ENCODE peak calls at places on chromosomes 6 and 20, in four cellular contexts. Q is breast epithelium, A is A549, N is body of pancreas. V is an unnamed sample.

GRCh38 chr6:158770948-158771347 is 48.2 kb downstream of the EZR start:
- DNase-seq in Q (no peak), A (no peak), N (no peak), V (no peak)

GRCh38 chr6:151958332-151958731 is 150.8 kb downstream of the ESR1 start:
- DNase-seq in Q (no peak), A (no peak), N (no peak), V (no peak)

GRCh38 chr6:15344186-15344506 is 98.3 kb downstream of the JARID2 start:
- DNase-seq in Q (no peak), A (no peak), N (no peak), V (no peak)

GRCh38 chr20:38894091-38894847 is 31.9 kb upstream of the FAM83D start:
- DNase-seq in Q (no peak), A (peak), N (peak), V (peak)

GRCh38 chr6:31381666-31382065 is 21.7 kb upstream of the MICA start:
- DNase-seq in Q (no peak), A (no peak), N (no peak), V (no peak)

GRCh38 chr20:53390780-53391179 is 202.9 kb downstream of the ZNF217 start:
- DNase-seq in Q (no peak), A (no peak), N (no peak), V (no peak)

GRCh38 chr6:2110504-2110903 is 134.9 kb downstream of the GMDS start:
- DNase-seq in Q (no peak), A (no peak), N (no peak), V (no peak)

GRCh38 chr20:50379049-50379990 is 130.9 kb upstream of the PTPN1 start:
- DNase-seq in Q (peak), A (no peak), N (peak), V (peak)

GRCh38 chr6:112938656-112939055 is 591.5 kb downstream of the RFPL4B start:
- DNase-seq in Q (no peak), A (no peak), N (no peak), V (no peak)

GRCh38 chr20:34300809-34301586 is 2.2 kb downstream of the AHCY start:
- DNase-seq in Q (no peak), A (no peak), N (no peak), V (no peak)

GRCh38 chr6:52514514-52514913 is 62.3 kb downstream of the TRAM2 start:
- DNase-seq in Q (no peak), A (no peak), N (no peak), V (peak)

GRCh38 chr6:88864347-88865057 is 98.9 kb downstream of the RNGTT start:
- DNase-seq in Q (no peak), A (no peak), N (no peak), V (no peak)

GRCh38 chr20:41054463-41055230 is 26.0 kb downstream of the TOP1 start:
- DNase-seq in Q (no peak), A (no peak), N (no peak), V (no peak)

GRCh38 chr20:32484221-32485125 is 100.7 kb downstream of the NOL4L start:
- DNase-seq in Q (no peak), A (peak), N (peak), V (no peak)

GRCh38 chr6:80714513-80714912 is 608.0 kb downstream of the BCKDHB start:
- DNase-seq in Q (no peak), A (no peak), N (no peak), V (no peak)

GRCh38 chr6:148723484-148723883 is 23.3 kb upstream of the UST start:
- DNase-seq in Q (no peak), A (no peak), N (no peak), V (peak)

GRCh38 chr20:43972051-43972450 is 57.4 kb downstream of the TOX2 start:
- DNase-seq in Q (no peak), A (no peak), N (no peak), V (no peak)

GRCh38 chr6:154993026-154993425 is 2.1 kb upstream of the TIAM2 start:
- DNase-seq in Q (no peak), A (no peak), N (no peak), V (no peak)

GRCh38 chr20:50541606-50542041 is 31.4 kb downstream of the PTPN1 start:
- DNase-seq in Q (no peak), A (no peak), N (no peak), V (no peak)

GRCh38 chr6:28764014-28764723 is 159.6 kb downstream of the TRIM27 start:
- DNase-seq in Q (no peak), A (no peak), N (no peak), V (no peak)

GRCh38 chr6:15499591-15499990 is 163.2 kb downstream of the DTNBP1 start:
- DNase-seq in Q (no peak), A (no peak), N (peak), V (no peak)

GRCh38 chr20:56391037-56391436 is 978 bp downstream of the AURKA start:
- DNase-seq in Q (no peak), A (no peak), N (no peak), V (no peak)

GRCh38 chr6:33755070-33755869 is 8.6 kb upstream of the IP6K3 start:
- DNase-seq in Q (no peak), A (no peak), N (no peak), V (no peak)

GRCh38 chr6:79601020-79601609 is 30.0 kb upstream of the SH3BGRL2 start:
- DNase-seq in Q (no peak), A (peak), N (no peak), V (peak)

GRCh38 chr20:43722153-43722505 is 4.7 kb downstream of the GTSF1L start:
- DNase-seq in Q (no peak), A (no peak), N (no peak), V (no peak)

GRCh38 chr6:53824714-53825113 is 29.9 kb downstream of the LRRC1 start:
- DNase-seq in Q (no peak), A (no peak), N (no peak), V (no peak)

GRCh38 chr6:11315743-11316437 is 83.4 kb upstream of the NEDD9 start:
- DNase-seq in Q (peak), A (peak), N (no peak), V (peak)

GRCh38 chr6:105733556-105734162 is 330.8 kb upstream of the PREP start:
- DNase-seq in Q (no peak), A (no peak), N (no peak), V (no peak)

GRCh38 chr6:81708306-81708705 is 44.2 kb downstream of the TENT5A start:
- DNase-seq in Q (no peak), A (no peak), N (no peak), V (no peak)

GRCh38 chr6:165636415-165637048 is 26.5 kb downstream of the PDE10A start:
- DNase-seq in Q (no peak), A (no peak), N (no peak), V (no peak)

DNA sequence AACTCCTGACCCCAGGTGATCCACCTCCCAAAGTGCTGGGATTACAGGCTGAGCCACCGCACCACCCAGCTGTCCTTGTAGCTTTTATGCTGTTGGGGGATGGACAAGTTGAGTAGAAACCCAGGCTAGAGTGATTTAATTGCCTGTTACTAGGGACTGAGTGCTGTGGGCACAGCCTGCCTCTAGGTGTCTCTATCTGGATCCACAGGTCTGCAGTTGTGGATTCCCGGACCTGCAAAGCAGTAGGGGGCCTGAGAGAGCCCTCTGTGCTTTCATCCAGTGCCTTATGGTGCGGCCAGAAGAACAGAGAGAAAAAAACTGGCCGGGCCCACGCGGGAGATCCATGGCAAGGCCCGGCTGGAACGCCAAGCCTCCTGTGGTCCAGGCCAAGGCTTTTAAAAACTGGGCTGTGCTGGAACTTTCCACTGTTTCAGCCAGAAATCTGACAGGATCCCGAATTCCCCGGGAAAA is 5.1 kb downstream of the SIRPA start:
- DNase-seq in Q (peak), A (peak), N (peak), V (peak)
- TF ChIP-seq CTCF in Q (peak), A (peak), N (peak), V (peak)

GRCh38 chr20:45372241-45372640 is 5.9 kb downstream of the TP53TG5 start:
- DNase-seq in Q (no peak), A (no peak), N (no peak), V (no peak)

GRCh38 chr20:45373353-45374100 is 4.6 kb downstream of the TP53TG5 start:
- DNase-seq in Q (peak), A (peak), N (peak), V (peak)

GRCh38 chr20:45372646-45373352 is 5.3 kb downstream of the TP53TG5 start:
- DNase-seq in Q (no peak), A (no peak), N (peak), V (no peak)

GRCh38 chr20:45374966-45375365 is 3.2 kb downstream of the TP53TG5 start:
- DNase-seq in Q (no peak), A (no peak), N (no peak), V (no peak)

GRCh38 chr20:45374101-45374467 is 4.0 kb downstream of the TP53TG5 start:
- DNase-seq in Q (no peak), A (no peak), N (no peak), V (no peak)
- H3K4me3 ChIP-seq in Q (peak), A (peak), N (peak), V (no peak)

GRCh38 chr6:47785187-47785586 is 3.4 kb downstream of the OPN5 start:
- DNase-seq in Q (no peak), A (no peak), N (no peak), V (no peak)

GRCh38 chr6:47781732-47782131 is at the start of gene OPN5:
- DNase-seq in Q (no peak), A (no peak), N (no peak), V (no peak)

GRCh38 chr6:47780510-47781356 is 1.1 kb upstream of the OPN5 start:
- DNase-seq in Q (no peak), A (peak), N (peak), V (peak)
- TF ChIP-seq CTCF in Q (peak), A (peak), N (peak), V (peak)

GRCh38 chr20:24468401-24469115 is 871 bp upstream of the SYNDIG1 start:
- DNase-seq in Q (no peak), A (no peak), N (no peak), V (no peak)

GRCh38 chr20:24470782-24471582 is 1.6 kb downstream of the SYNDIG1 start:
- DNase-seq in Q (no peak), A (no peak), N (no peak), V (no peak)

GRCh38 chr20:24469116-24470030 is at the start of gene SYNDIG1:
- DNase-seq in Q (no peak), A (peak), N (no peak), V (no peak)

GRCh38 chr20:24472426-24472825 is 3.0 kb downstream of the SYNDIG1 start:
- DNase-seq in Q (no peak), A (no peak), N (no peak), V (no peak)

DNA sequence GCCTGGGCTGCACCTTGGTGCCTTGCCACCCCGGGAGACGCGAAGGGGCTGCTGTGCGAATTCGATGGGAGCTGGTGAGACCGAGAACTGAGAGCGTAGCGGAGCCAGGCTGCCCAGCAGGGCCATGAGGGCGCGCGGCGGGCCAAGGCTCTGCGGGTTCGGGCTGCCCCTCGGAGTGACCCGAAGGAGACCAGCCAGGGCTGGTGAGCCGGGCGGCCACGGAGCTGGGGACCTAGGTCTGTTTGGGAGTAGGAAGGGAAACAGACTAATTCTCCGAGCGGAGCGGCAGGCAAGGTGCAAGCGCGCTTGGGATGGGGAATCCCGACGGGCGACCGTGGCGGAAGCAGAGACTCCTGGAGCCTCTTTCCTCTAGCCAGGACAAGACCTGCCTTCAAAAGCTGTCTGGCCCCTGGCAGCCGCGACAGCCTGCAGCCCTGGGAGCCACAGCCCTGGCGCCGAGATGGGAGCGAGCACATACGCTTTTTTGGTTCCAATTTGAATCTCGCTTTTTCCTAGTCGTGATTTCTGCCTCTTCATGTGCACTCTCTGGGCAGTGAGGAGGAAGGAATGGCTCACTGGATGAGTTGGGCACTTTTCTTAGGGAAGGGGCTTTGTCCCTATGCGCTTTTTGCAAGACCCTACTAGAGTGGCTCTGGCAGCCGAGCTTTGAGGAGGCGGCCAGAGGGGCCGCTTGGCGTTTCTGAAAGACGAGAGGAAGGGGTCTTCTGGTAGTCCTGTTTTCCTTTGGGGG is 777 bp downstream of the SYNDIG1 start:
- DNase-seq in Q (no peak), A (peak), N (no peak), V (no peak)
- H3K4me3 ChIP-seq in Q (peak), A (peak), N (no peak), V (no peak)

GRCh38 chr6:118260833-118261232 is 287.3 kb upstream of the PLN start:
- DNase-seq in Q (no peak), A (no peak), N (no peak), V (no peak)

GRCh38 chr6:118269659-118270058 is 278.4 kb upstream of the PLN start:
- DNase-seq in Q (no peak), A (no peak), N (no peak), V (no peak)

GRCh38 chr6:118263929-118264486 is 284.1 kb upstream of the PLN start:
- DNase-seq in Q (no peak), A (no peak), N (no peak), V (no peak)
- TF ChIP-seq CTCF in Q (no peak), A (no peak), N (no peak), V (no peak)

GRCh38 chr20:45917790-45918141 is 5.8 kb upstream of the PLTP start:
- DNase-seq in Q (no peak), A (no peak), N (no peak), V (no peak)
- H3K4me3 ChIP-seq in Q (no peak), A (no peak), N (no peak), V (no peak)

DNA sequence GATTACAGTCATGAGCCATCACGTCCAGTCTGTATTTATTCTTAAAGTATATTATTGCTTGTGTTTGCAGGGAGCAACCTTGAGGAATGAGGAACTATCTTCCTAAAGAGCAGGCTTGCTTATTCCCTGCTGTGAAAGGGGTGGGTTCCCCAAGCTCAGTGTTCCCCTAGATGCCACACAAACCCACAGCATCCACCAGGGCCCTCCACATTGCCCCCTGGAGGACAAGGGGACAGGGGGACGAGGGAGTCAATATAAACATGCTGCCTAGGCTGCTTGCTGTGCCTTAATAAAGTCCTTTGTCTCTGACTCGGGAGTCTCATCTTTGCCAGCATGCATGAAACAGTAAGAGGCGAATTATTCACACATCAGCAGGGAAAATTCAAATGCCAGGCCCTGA is 8.0 kb upstream of the IDH3B start:
- DNase-seq in Q (no peak), A (no peak), N (no peak), V (no peak)
- TF ChIP-seq CTCF in Q (no peak), A (peak), N (no peak), V (peak)

GRCh38 chr6:85402922-85403321 is 47.0 kb upstream of the NT5E start:
- DNase-seq in Q (no peak), A (no peak), N (no peak), V (no peak)
- H3K4me3 ChIP-seq in Q (no peak), A (no peak), N (no peak), V (no peak)

GRCh38 chr6:98777762-98778161 is 56.6 kb upstream of the POU3F2 start:
- DNase-seq in Q (no peak), A (no peak), N (no peak), V (no peak)

GRCh38 chr6:98779618-98780017 is 54.8 kb upstream of the POU3F2 start:
- DNase-seq in Q (no peak), A (no peak), N (no peak), V (no peak)

GRCh38 chr6:98783578-98783977 is 50.8 kb upstream of the POU3F2 start:
- DNase-seq in Q (no peak), A (no peak), N (no peak), V (no peak)

GRCh38 chr6:98787401-98787800 is 47.0 kb upstream of the POU3F2 start:
- DNase-seq in Q (no peak), A (no peak), N (no peak), V (no peak)

GRCh38 chr6:98782772-98783171 is 51.6 kb upstream of the POU3F2 start:
- DNase-seq in Q (no peak), A (no peak), N (no peak), V (no peak)
- TF ChIP-seq CTCF in Q (no peak), A (no peak), N (no peak), V (no peak)